ENCODE peak calls at places on chromosome 18, in nine cellular contexts. M is endothelial cell; F is astrocyte of the spinal cord; A is occipital lobe; X is cerebellum; J is colonic mucosa; T is amniotic stem cell; N is HTR-8/SVneo; R is activated naive CD4-positive, alpha-beta T cell treated with Interleukin-2 at 50 U/mL for 16 hours. Q is an unnamed sample.

GRCh38 chr18:374735-375168 is 106.9 kb upstream of the THOC1 start:
- DNase-seq in M (no peak), F (peak), A (no peak), X (no peak), J (no peak), T (no peak), N (no peak), R (no peak), Q (no peak)

GRCh38 chr18:2978626-2979025 is 34.3 kb downstream of the LPIN2 start:
- DNase-seq in M (no peak), F (peak), A (no peak), X (no peak), J (no peak), T (peak), N (peak), R (peak), Q (no peak)

GRCh38 chr18:22088029-22088428 is 81.4 kb upstream of the GATA6 start:
- DNase-seq in M (no peak), F (no peak), A (no peak), X (no peak), J (peak), T (no peak), N (no peak), R (no peak), Q (no peak)

GRCh38 chr18:23578891-23579653 is 7.2 kb downstream of the NPC1 start:
- DNase-seq in M (no peak), F (peak), A (no peak), X (no peak), J (no peak), T (no peak), N (no peak), R (no peak), Q (no peak)

GRCh38 chr18:57353940-57354461 is 1.6 kb downstream of the ST8SIA3 start:
- DNase-seq in M (peak), F (peak), A (peak), X (peak), J (peak), T (no peak), N (peak), R (no peak), Q (no peak)

GRCh38 chr18:69845588-69846506 is 101.8 kb downstream of the CD226 start:
- DNase-seq in M (no peak), F (no peak), A (no peak), X (peak), J (peak), T (no peak), N (no peak), R (no peak), Q (no peak)

GRCh38 chr18:76451475-76452331 is 43.3 kb downstream of the ZNF516 start:
- DNase-seq in M (peak), F (no peak), A (no peak), X (no peak), J (no peak), T (no peak), N (no peak), R (no peak), Q (no peak)

GRCh38 chr18:58447342-58448190 is 181.3 kb downstream of the ALPK2 start:
- DNase-seq in M (no peak), F (peak), A (no peak), X (peak), J (no peak), T (no peak), N (no peak), R (no peak), Q (no peak)

GRCh38 chr18:8654482-8655451 is 45.5 kb downstream of the RAB12 start:
- DNase-seq in M (no peak), F (no peak), A (no peak), X (peak), J (no peak), T (no peak), N (peak), R (no peak), Q (no peak)

GRCh38 chr18:26941608-26942007 is 76.1 kb upstream of the AQP4 start:
- DNase-seq in M (no peak), F (no peak), A (no peak), X (no peak), J (no peak), T (no peak), N (no peak), R (no peak), Q (no peak)

GRCh38 chr18:72940509-72940908 is 72.7 kb upstream of the NETO1 start:
- DNase-seq in M (no peak), F (no peak), A (no peak), X (no peak), J (no peak), T (no peak), N (no peak), R (no peak), Q (no peak)

GRCh38 chr18:31301201-31301655 is 16.7 kb upstream of the DSG1 start:
- DNase-seq in M (no peak), F (no peak), A (no peak), X (no peak), J (no peak), T (no peak), N (no peak), R (no peak), Q (no peak)

GRCh38 chr18:79481041-79481790 is 85.5 kb downstream of the NFATC1 start:
- DNase-seq in M (no peak), F (no peak), A (no peak), X (no peak), J (no peak), T (no peak), N (no peak), R (no peak), Q (no peak)

GRCh38 chr18:76621782-76622495 is 126.9 kb upstream of the ZNF516 start:
- DNase-seq in M (no peak), F (peak), A (no peak), X (no peak), J (no peak), T (no peak), N (peak), R (no peak), Q (no peak)

GRCh38 chr18:55485666-55486065 is 102.3 kb downstream of the TCF4 start:
- DNase-seq in M (no peak), F (peak), A (no peak), X (no peak), J (no peak), T (no peak), N (no peak), R (no peak), Q (no peak)

GRCh38 chr18:11751305-11752115 is 62.4 kb downstream of the GNAL start:
- DNase-seq in M (peak), F (no peak), A (peak), X (no peak), J (no peak), T (no peak), N (no peak), R (no peak), Q (no peak)

GRCh38 chr18:47993409-47993808 is 63.0 kb upstream of the SMAD2 start:
- DNase-seq in M (no peak), F (no peak), A (no peak), X (no peak), J (no peak), T (no peak), N (no peak), R (no peak), Q (no peak)

GRCh38 chr18:24413148-24413547 is 13.3 kb upstream of the IMPACT start:
- DNase-seq in M (peak), F (no peak), A (no peak), X (no peak), J (no peak), T (no peak), N (no peak), R (no peak), Q (no peak)

GRCh38 chr18:37452697-37453385 is 112.8 kb downstream of the CELF4 start:
- DNase-seq in M (no peak), F (no peak), A (no peak), X (no peak), J (no peak), T (no peak), N (peak), R (no peak), Q (no peak)

GRCh38 chr18:49666045-49666444 is 104.2 kb downstream of the LIPG start:
- DNase-seq in M (no peak), F (peak), A (no peak), X (no peak), J (no peak), T (peak), N (no peak), R (no peak), Q (no peak)

GRCh38 chr18:26546875-26547301 is 1.5 kb downstream of the KCTD1 start:
- DNase-seq in M (no peak), F (no peak), A (no peak), X (no peak), J (peak), T (no peak), N (no peak), R (no peak), Q (no peak)

GRCh38 chr18:68800075-68800474 is 2.2 kb downstream of the CCDC102B start:
- DNase-seq in M (no peak), F (peak), A (no peak), X (no peak), J (no peak), T (no peak), N (no peak), R (no peak), Q (no peak)

GRCh38 chr18:11750581-11751304 is 61.7 kb downstream of the GNAL start:
- DNase-seq in M (no peak), F (no peak), A (no peak), X (no peak), J (no peak), T (no peak), N (no peak), R (no peak), Q (no peak)

GRCh38 chr18:24051256-24051947 is 36.8 kb downstream of the TTC39C start:
- DNase-seq in M (no peak), F (peak), A (no peak), X (no peak), J (no peak), T (no peak), N (no peak), R (no peak), Q (no peak)

GRCh38 chr18:10558243-10558966 is 32.6 kb downstream of the NAPG start:
- DNase-seq in M (no peak), F (no peak), A (no peak), X (no peak), J (no peak), T (no peak), N (no peak), R (no peak), Q (no peak)

GRCh38 chr18:36772339-36772738 is 56.5 kb downstream of the TPGS2 start:
- DNase-seq in M (no peak), F (no peak), A (no peak), X (no peak), J (no peak), T (no peak), N (no peak), R (no peak), Q (no peak)

GRCh38 chr18:75223687-75224347 is 13.2 kb downstream of the TSHZ1 start:
- DNase-seq in M (no peak), F (peak), A (no peak), X (no peak), J (no peak), T (no peak), N (no peak), R (no peak), Q (no peak)

GRCh38 chr18:36284671-36285295 is 12.7 kb upstream of the FHOD3 start:
- DNase-seq in M (peak), F (peak), A (no peak), X (peak), J (peak), T (peak), N (peak), R (peak), Q (no peak)

GRCh38 chr18:50559750-50560680 is at the start of gene MAPK4:
- DNase-seq in M (peak), F (peak), A (no peak), X (peak), J (peak), T (no peak), N (peak), R (peak), Q (no peak)

GRCh38 chr18:39675358-39675757 is 2109.8 kb upstream of the CELF4 start:
- DNase-seq in M (no peak), F (peak), A (no peak), X (no peak), J (no peak), T (no peak), N (peak), R (no peak), Q (no peak)

Q was measured in activated CD4-positive, CD25-positive, alpha-beta regulatory T cell treated with anti-CD3 and anti-CD28 coated beads, Interleukin-2, amount 50 U/mL, for 72 hours.